ENCODE peak calls at places on chromosome 6, in eight cellular contexts. One of them, this sample, is unnamed.

GRCh38 chr6:157075549-157076426 is 247.5 kb downstream of the TMEM242 start:
- DNase-seq in HCT116: peak
- DNase-seq in sigmoid colon: no peak
- DNase-seq in DND-41: no peak
- DNase-seq in fibroblast of lung: no peak
- DNase-seq in left lung: no peak
- DNase-seq in hepatocyte: no peak
- DNase-seq in fibroblast of villous mesenchyme: no peak
- DNase-seq in this sample: peak

GRCh38 chr6:121838842-121839241 is 403.4 kb downstream of the GJA1 start:
- DNase-seq in HCT116: no peak
- DNase-seq in sigmoid colon: no peak
- DNase-seq in DND-41: peak
- DNase-seq in fibroblast of lung: peak
- DNase-seq in left lung: no peak
- DNase-seq in hepatocyte: peak
- DNase-seq in fibroblast of villous mesenchyme: peak
- DNase-seq in this sample: peak

GRCh38 chr6:31568537-31568961 is 3.5 kb upstream of the LTA start:
- DNase-seq in HCT116: no peak
- DNase-seq in sigmoid colon: no peak
- DNase-seq in DND-41: no peak
- DNase-seq in fibroblast of lung: no peak
- DNase-seq in left lung: no peak
- DNase-seq in hepatocyte: no peak
- DNase-seq in fibroblast of villous mesenchyme: no peak
- DNase-seq in this sample: no peak

GRCh38 chr6:139037490-139037889 is 8.9 kb downstream of the ABRACL start:
- DNase-seq in HCT116: no peak
- DNase-seq in sigmoid colon: no peak
- DNase-seq in DND-41: no peak
- DNase-seq in fibroblast of lung: peak
- DNase-seq in left lung: no peak
- DNase-seq in hepatocyte: no peak
- DNase-seq in fibroblast of villous mesenchyme: peak
- DNase-seq in this sample: peak

GRCh38 chr6:4936681-4937041 is 67.2 kb downstream of the RPP40 start:
- DNase-seq in HCT116: no peak
- DNase-seq in sigmoid colon: no peak
- DNase-seq in DND-41: no peak
- DNase-seq in fibroblast of lung: peak
- DNase-seq in left lung: no peak
- DNase-seq in hepatocyte: peak
- DNase-seq in fibroblast of villous mesenchyme: peak
- DNase-seq in this sample: peak

GRCh38 chr6:5011346-5011745 is 7.5 kb upstream of the RPP40 start:
- DNase-seq in HCT116: no peak
- DNase-seq in sigmoid colon: no peak
- DNase-seq in DND-41: no peak
- DNase-seq in fibroblast of lung: no peak
- DNase-seq in left lung: no peak
- DNase-seq in hepatocyte: no peak
- DNase-seq in fibroblast of villous mesenchyme: no peak
- DNase-seq in this sample: no peak

GRCh38 chr6:134935076-134935475 is 14.8 kb downstream of the ALDH8A1 start:
- DNase-seq in HCT116: no peak
- DNase-seq in sigmoid colon: no peak
- DNase-seq in DND-41: no peak
- DNase-seq in fibroblast of lung: no peak
- DNase-seq in left lung: no peak
- DNase-seq in hepatocyte: peak
- DNase-seq in fibroblast of villous mesenchyme: no peak
- DNase-seq in this sample: no peak

GRCh38 chr6:16918586-16918985 is 157.3 kb upstream of the ATXN1 start:
- DNase-seq in HCT116: no peak
- DNase-seq in sigmoid colon: no peak
- DNase-seq in DND-41: no peak
- DNase-seq in fibroblast of lung: no peak
- DNase-seq in left lung: no peak
- DNase-seq in hepatocyte: no peak
- DNase-seq in fibroblast of villous mesenchyme: no peak
- DNase-seq in this sample: no peak

GRCh38 chr6:1624071-1624847 is 14.5 kb downstream of the FOXC1 start:
- DNase-seq in HCT116: no peak
- DNase-seq in sigmoid colon: peak
- DNase-seq in DND-41: no peak
- DNase-seq in fibroblast of lung: no peak
- DNase-seq in left lung: peak
- DNase-seq in hepatocyte: peak
- DNase-seq in fibroblast of villous mesenchyme: no peak
- DNase-seq in this sample: no peak

GRCh38 chr6:4023240-4023639 is 55.7 kb downstream of the FAM217A start:
- DNase-seq in HCT116: no peak
- DNase-seq in sigmoid colon: no peak
- DNase-seq in DND-41: no peak
- DNase-seq in fibroblast of lung: peak
- DNase-seq in left lung: no peak
- DNase-seq in hepatocyte: no peak
- DNase-seq in fibroblast of villous mesenchyme: peak
- DNase-seq in this sample: no peak

GRCh38 chr6:37059344-37060194 is 54.1 kb downstream of the FGD2 start:
- DNase-seq in HCT116: peak
- DNase-seq in sigmoid colon: peak
- DNase-seq in DND-41: no peak
- DNase-seq in fibroblast of lung: peak
- DNase-seq in left lung: peak
- DNase-seq in hepatocyte: peak
- DNase-seq in fibroblast of villous mesenchyme: peak
- DNase-seq in this sample: peak

GRCh38 chr6:115896538-115897129 is 164.1 kb downstream of the FRK start:
- DNase-seq in HCT116: peak
- DNase-seq in sigmoid colon: no peak
- DNase-seq in DND-41: no peak
- DNase-seq in fibroblast of lung: peak
- DNase-seq in left lung: no peak
- DNase-seq in hepatocyte: peak
- DNase-seq in fibroblast of villous mesenchyme: peak
- DNase-seq in this sample: peak

GRCh38 chr6:152943260-152943897 is 39.5 kb downstream of the FBXO5 start:
- DNase-seq in HCT116: no peak
- DNase-seq in sigmoid colon: no peak
- DNase-seq in DND-41: no peak
- DNase-seq in fibroblast of lung: no peak
- DNase-seq in left lung: no peak
- DNase-seq in hepatocyte: no peak
- DNase-seq in fibroblast of villous mesenchyme: no peak
- DNase-seq in this sample: no peak

GRCh38 chr6:169957351-169957963 is 206.0 kb downstream of the ERMARD start:
- DNase-seq in HCT116: no peak
- DNase-seq in sigmoid colon: peak
- DNase-seq in DND-41: no peak
- DNase-seq in fibroblast of lung: no peak
- DNase-seq in left lung: peak
- DNase-seq in hepatocyte: no peak
- DNase-seq in fibroblast of villous mesenchyme: no peak
- DNase-seq in this sample: no peak

GRCh38 chr6:148451690-148452089 is 109.1 kb downstream of the SASH1 start:
- DNase-seq in HCT116: no peak
- DNase-seq in sigmoid colon: no peak
- DNase-seq in DND-41: peak
- DNase-seq in fibroblast of lung: no peak
- DNase-seq in left lung: no peak
- DNase-seq in hepatocyte: no peak
- DNase-seq in fibroblast of villous mesenchyme: no peak
- DNase-seq in this sample: no peak

GRCh38 chr6:118893882-118894424 is at the start of gene ASF1A:
- DNase-seq in HCT116: peak
- DNase-seq in sigmoid colon: peak
- DNase-seq in DND-41: peak
- DNase-seq in fibroblast of lung: peak
- DNase-seq in left lung: peak
- DNase-seq in hepatocyte: peak
- DNase-seq in fibroblast of villous mesenchyme: peak
- DNase-seq in this sample: peak
- H3K4me3 ChIP-seq in HCT116: peak
- H3K4me3 ChIP-seq in sigmoid colon: peak
- H3K4me3 ChIP-seq in DND-41: peak
- H3K4me3 ChIP-seq in fibroblast of lung: peak
- H3K4me3 ChIP-seq in left lung: peak
- H3K4me3 ChIP-seq in hepatocyte: peak
- H3K4me3 ChIP-seq in fibroblast of villous mesenchyme: peak
- H3K4me3 ChIP-seq in this sample: peak

GRCh38 chr6:50128420-50129005 is 78.8 kb upstream of the DEFB112 start:
- DNase-seq in HCT116: no peak
- DNase-seq in sigmoid colon: no peak
- DNase-seq in DND-41: no peak
- DNase-seq in fibroblast of lung: peak
- DNase-seq in left lung: no peak
- DNase-seq in hepatocyte: peak
- DNase-seq in fibroblast of villous mesenchyme: peak
- DNase-seq in this sample: peak
- TF ChIP-seq CTCF in HCT116: peak
- TF ChIP-seq CTCF in sigmoid colon: no peak
- TF ChIP-seq CTCF in DND-41: peak
- TF ChIP-seq CTCF in fibroblast of lung: no peak
- TF ChIP-seq CTCF in left lung: no peak
- TF ChIP-seq CTCF in hepatocyte: peak
- TF ChIP-seq CTCF in fibroblast of villous mesenchyme: peak
- TF ChIP-seq CTCF in this sample: peak

GRCh38 chr6:339480-339879 is 47.2 kb downstream of the DUSP22 start:
- DNase-seq in HCT116: no peak
- DNase-seq in sigmoid colon: no peak
- DNase-seq in DND-41: no peak
- DNase-seq in fibroblast of lung: no peak
- DNase-seq in left lung: no peak
- DNase-seq in hepatocyte: no peak
- DNase-seq in fibroblast of villous mesenchyme: no peak
- DNase-seq in this sample: no peak
- H3K4me3 ChIP-seq in HCT116: no peak
- H3K4me3 ChIP-seq in sigmoid colon: no peak
- H3K4me3 ChIP-seq in DND-41: no peak
- H3K4me3 ChIP-seq in fibroblast of lung: no peak
- H3K4me3 ChIP-seq in left lung: no peak
- H3K4me3 ChIP-seq in hepatocyte: no peak
- H3K4me3 ChIP-seq in fibroblast of villous mesenchyme: no peak
- H3K4me3 ChIP-seq in this sample: no peak

DNA sequence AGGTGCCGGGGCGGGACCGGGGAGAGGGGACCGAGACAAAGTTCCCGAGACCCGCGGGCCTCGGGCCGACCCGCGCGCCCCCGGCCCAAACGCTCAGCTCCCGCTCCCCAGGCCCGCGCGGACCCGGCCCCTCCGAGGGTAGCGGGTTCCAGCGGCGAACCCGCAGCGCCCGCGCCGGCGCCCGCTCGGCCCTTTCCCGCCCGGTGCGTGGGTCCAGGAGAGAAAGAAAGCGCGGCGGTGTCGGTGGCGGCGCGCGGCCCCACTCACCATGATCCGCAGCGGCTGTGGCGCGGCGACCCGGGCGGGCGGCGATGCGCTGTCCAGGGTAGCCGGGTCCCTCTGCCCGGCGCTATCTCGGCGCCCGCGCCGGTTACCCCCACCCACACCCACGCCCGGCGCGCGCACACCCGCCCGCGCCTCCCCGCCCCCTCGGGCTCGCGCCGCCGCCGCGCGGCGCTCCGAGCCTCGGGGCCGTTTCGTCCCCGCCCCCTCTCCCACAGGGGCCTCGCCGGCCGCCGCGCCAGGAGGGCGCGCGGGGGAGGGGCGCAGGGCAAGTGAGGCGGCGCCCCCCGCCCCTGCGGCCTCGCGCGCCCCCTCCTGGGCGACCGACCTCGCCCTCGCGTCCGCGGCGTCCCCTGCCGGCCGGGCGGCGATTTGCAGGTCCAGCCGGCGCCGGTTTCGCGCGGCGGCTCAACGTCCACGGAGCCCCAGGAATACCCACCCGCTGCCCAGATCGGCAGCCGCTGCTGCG is at the start of gene ELOVL2:
- DNase-seq in HCT116: no peak
- DNase-seq in sigmoid colon: no peak
- DNase-seq in DND-41: no peak
- DNase-seq in fibroblast of lung: peak
- DNase-seq in left lung: peak
- DNase-seq in hepatocyte: peak
- DNase-seq in fibroblast of villous mesenchyme: peak
- DNase-seq in this sample: peak
- TF ChIP-seq CTCF in HCT116: no peak
- TF ChIP-seq CTCF in sigmoid colon: no peak
- TF ChIP-seq CTCF in DND-41: no peak
- TF ChIP-seq CTCF in fibroblast of lung: peak
- TF ChIP-seq CTCF in left lung: no peak
- TF ChIP-seq CTCF in hepatocyte: peak
- TF ChIP-seq CTCF in fibroblast of villous mesenchyme: peak
- TF ChIP-seq CTCF in this sample: peak

GRCh38 chr6:112203577-112204349 is 50.6 kb downstream of the LAMA4 start:
- DNase-seq in HCT116: peak
- DNase-seq in sigmoid colon: no peak
- DNase-seq in DND-41: no peak
- DNase-seq in fibroblast of lung: peak
- DNase-seq in left lung: no peak
- DNase-seq in hepatocyte: peak
- DNase-seq in fibroblast of villous mesenchyme: peak
- DNase-seq in this sample: peak

GRCh38 chr6:112199001-112199403 is 55.4 kb downstream of the LAMA4 start:
- DNase-seq in HCT116: no peak
- DNase-seq in sigmoid colon: no peak
- DNase-seq in DND-41: no peak
- DNase-seq in fibroblast of lung: no peak
- DNase-seq in left lung: no peak
- DNase-seq in hepatocyte: no peak
- DNase-seq in fibroblast of villous mesenchyme: no peak
- DNase-seq in this sample: no peak

GRCh38 chr6:112205521-112206458 is 48.6 kb downstream of the LAMA4 start:
- DNase-seq in HCT116: no peak
- DNase-seq in sigmoid colon: no peak
- DNase-seq in DND-41: no peak
- DNase-seq in fibroblast of lung: no peak
- DNase-seq in left lung: no peak
- DNase-seq in hepatocyte: no peak
- DNase-seq in fibroblast of villous mesenchyme: no peak
- DNase-seq in this sample: peak

GRCh38 chr6:112204350-112204706 is 50.0 kb downstream of the LAMA4 start:
- DNase-seq in HCT116: no peak
- DNase-seq in sigmoid colon: no peak
- DNase-seq in DND-41: no peak
- DNase-seq in fibroblast of lung: no peak
- DNase-seq in left lung: no peak
- DNase-seq in hepatocyte: no peak
- DNase-seq in fibroblast of villous mesenchyme: peak
- DNase-seq in this sample: no peak

GRCh38 chr6:112202639-112203341 is 51.6 kb downstream of the LAMA4 start:
- DNase-seq in HCT116: no peak
- DNase-seq in sigmoid colon: no peak
- DNase-seq in DND-41: no peak
- DNase-seq in fibroblast of lung: peak
- DNase-seq in left lung: peak
- DNase-seq in hepatocyte: no peak
- DNase-seq in fibroblast of villous mesenchyme: peak
- DNase-seq in this sample: peak
- H3K4me3 ChIP-seq in HCT116: peak
- H3K4me3 ChIP-seq in sigmoid colon: no peak
- H3K4me3 ChIP-seq in DND-41: no peak
- H3K4me3 ChIP-seq in fibroblast of lung: no peak
- H3K4me3 ChIP-seq in left lung: no peak
- H3K4me3 ChIP-seq in hepatocyte: no peak
- H3K4me3 ChIP-seq in fibroblast of villous mesenchyme: no peak
- H3K4me3 ChIP-seq in this sample: no peak